ENCODE peak calls at places on chromosomes 16 and 17, in nine cellular contexts. D, H, R, A, F, Q, Z, N and K are unnamed samples.

GRCh38 chr16:2224183-2224486 is 744 bp downstream of the E4F1 start:
- DNase-seq in D (no peak), H (peak; percentile 42), R (no peak), A (no peak), F (no peak), Q (no peak), Z (no peak), N (no peak), K (no peak)

GRCh38 chr16:81483064-81483969 is 38.7 kb downstream of the CMIP start:
- DNase-seq in D (no peak), H (peak; percentile 67), R (no peak), A (no peak), F (no peak), Q (no peak), Z (no peak), N (no peak), K (no peak)

GRCh38 chr16:77472262-77472661 is 37.4 kb upstream of the ADAMTS18 start:
- DNase-seq in D (no peak), H (no peak), R (no peak), A (no peak), F (no peak), Q (no peak), Z (no peak), N (no peak), K (no peak)

GRCh38 chr17:7336240-7337175 is at the start of gene ACAP1:
- DNase-seq in D (peak; percentile 90), H (no peak), R (no peak), A (peak; percentile 77), F (peak; percentile 53), Q (no peak), Z (no peak), N (no peak), K (no peak)

GRCh38 chr17:30234954-30235353 is 543 bp downstream of the SLC6A4 start:
- DNase-seq in D (no peak), H (no peak), R (no peak), A (no peak), F (no peak), Q (no peak), Z (peak; percentile 19), N (no peak), K (peak; percentile 44)

GRCh38 chr17:10556301-10557005 is 7.0 kb upstream of the MYH2 start:
- DNase-seq in D (no peak), H (no peak), R (no peak), A (no peak), F (no peak), Q (no peak), Z (no peak), N (no peak), K (no peak)

GRCh38 chr17:38511126-38512108 is 83.2 kb downstream of the ARHGAP23 start:
- DNase-seq in D (no peak), H (peak; percentile 71), R (no peak), A (no peak), F (no peak), Q (no peak), Z (no peak), N (no peak), K (no peak)

GRCh38 chr16:86800914-86801313 is 222.6 kb downstream of the FOXL1 start:
- DNase-seq in D (no peak), H (no peak), R (no peak), A (no peak), F (no peak), Q (no peak), Z (no peak), N (no peak), K (no peak)

GRCh38 chr17:62807812-62808575 is at the start of gene MARCHF10:
- DNase-seq in D (no peak), H (no peak), R (peak; percentile 60), A (no peak), F (peak; percentile 28), Q (no peak), Z (no peak), N (peak; percentile 41), K (peak; percentile 79)

GRCh38 chr17:19648475-19649406 is at the start of gene ALDH3A2:
- DNase-seq in D (peak; percentile 95), H (peak; percentile 79), R (peak; percentile 90), A (peak; percentile 91), F (peak; percentile 97), Q (peak; percentile 99), Z (peak; percentile 68), N (peak; percentile 99), K (peak; percentile 95)

GRCh38 chr17:7296189-7296861 is 1.9 kb upstream of the YBX2 start:
- DNase-seq in D (peak; percentile 68), H (peak; percentile 74), R (peak; percentile 81), A (peak; percentile 53), F (peak; percentile 85), Q (peak; percentile 94), Z (no peak), N (peak; percentile 77), K (peak; percentile 94)

GRCh38 chr17:58531661-58532554 is 17.5 kb upstream of the MTMR4 start:
- DNase-seq in D (peak; percentile 73), H (peak; percentile 21), R (peak; percentile 62), A (peak; percentile 58), F (peak; percentile 68), Q (peak; percentile 80), Z (no peak), N (no peak), K (peak; percentile 90)

GRCh38 chr17:65785109-65785508 is 223.7 kb upstream of the AXIN2 start:
- DNase-seq in D (no peak), H (peak; percentile 97), R (no peak), A (no peak), F (no peak), Q (no peak), Z (no peak), N (no peak), K (no peak)

GRCh38 chr16:83989300-83989699 is 21.3 kb downstream of the NECAB2 start:
- DNase-seq in D (no peak), H (no peak), R (no peak), A (no peak), F (no peak), Q (no peak), Z (no peak), N (no peak), K (no peak)

GRCh38 chr17:7374353-7374752 is 6.5 kb upstream of the TNK1 start:
- DNase-seq in D (no peak), H (no peak), R (no peak), A (no peak), F (no peak), Q (no peak), Z (no peak), N (no peak), K (no peak)

GRCh38 chr16:87734644-87735043 is 31.1 kb downstream of the KLHDC4 start:
- DNase-seq in D (no peak), H (no peak), R (no peak), A (no peak), F (no peak), Q (no peak), Z (no peak), N (no peak), K (no peak)

DNA sequence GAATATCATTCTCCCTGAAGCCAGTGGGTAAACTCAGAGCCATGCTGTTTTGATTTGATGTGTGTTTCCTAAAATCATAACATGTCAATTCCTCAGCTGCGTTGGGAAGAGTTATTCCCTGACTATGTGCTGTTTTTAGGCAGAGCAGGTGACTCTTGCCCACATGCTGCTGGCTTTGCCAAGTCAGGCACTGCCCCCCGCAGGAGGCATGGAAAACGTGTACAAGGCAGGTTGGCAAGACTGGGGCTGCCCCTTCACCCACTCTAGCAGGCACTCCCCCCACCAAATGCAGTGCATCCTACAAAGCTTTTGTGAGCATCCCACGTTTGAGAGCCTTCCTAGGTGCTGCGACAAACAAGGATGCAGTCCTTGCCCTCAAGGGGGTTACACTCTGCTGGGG is 38.3 kb upstream of the NAT9 start:
- DNase-seq in D (no peak), H (no peak), R (no peak), A (no peak), F (no peak), Q (no peak), Z (no peak), N (no peak), K (no peak)
- H3K27ac ChIP-seq in D (no peak overlapping the region), H (no peak overlapping the region), R (no peak overlapping the region), A (no peak overlapping the region), F (no peak overlapping the region), Q (no peak overlapping the region), Z (no peak overlapping the region), N (no peak overlapping the region), K (no peak overlapping the region)

DNA sequence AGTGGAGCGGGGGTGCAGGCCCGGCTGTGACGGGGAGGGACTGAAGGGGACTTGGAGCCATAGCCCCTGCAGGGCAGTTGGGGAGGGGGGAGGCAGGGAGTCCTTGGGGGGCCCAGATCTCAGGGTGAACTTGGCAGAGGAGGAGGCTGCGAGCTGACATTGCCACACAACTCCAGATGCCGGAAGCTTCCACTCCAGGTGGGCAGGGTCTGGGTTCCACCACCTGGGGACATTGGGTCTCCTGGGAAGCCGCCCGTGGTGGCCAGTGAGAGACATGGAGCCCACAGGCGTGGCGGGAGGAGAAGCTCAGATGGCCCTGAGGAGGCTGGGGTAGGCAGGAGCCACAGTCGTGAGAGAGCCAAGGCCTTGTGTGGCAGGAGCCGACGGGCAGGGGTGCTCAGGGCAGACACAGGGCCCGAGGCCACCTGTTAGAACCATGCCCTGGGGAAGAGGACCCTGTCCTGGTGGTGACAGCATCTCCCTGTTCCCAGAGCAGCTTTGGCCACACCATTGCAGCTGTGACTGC is 18.2 kb upstream of the GAA start:
- DNase-seq in D (no peak), H (no peak), R (no peak), A (no peak), F (no peak), Q (no peak), Z (no peak), N (no peak), K (no peak)
- H3K4me3 ChIP-seq in D (no peak overlapping the region), H (no peak overlapping the region), R (no peak overlapping the region), A (no peak overlapping the region), F (no peak overlapping the region), Q (no peak overlapping the region), Z (no peak overlapping the region), N (no peak overlapping the region), K (no peak overlapping the region)

GRCh38 chr17:43961954-43962353 is 8.2 kb upstream of the PYY start:
- DNase-seq in D (peak; percentile 12), H (no peak), R (no peak), A (no peak), F (no peak), Q (no peak), Z (no peak), N (no peak), K (no peak)
- H3K27ac ChIP-seq in D (no peak overlapping the region), H (no peak overlapping the region), R (no peak overlapping the region), A (no peak overlapping the region), F (no peak overlapping the region), Q (no peak overlapping the region), Z (no peak overlapping the region), N (no peak overlapping the region), K (no peak overlapping the region)

GRCh38 chr17:50261051-50261915 is 13.0 kb upstream of the TMEM92 start:
- DNase-seq in D (no peak), H (no peak), R (no peak), A (no peak), F (no peak), Q (peak; percentile 59), Z (no peak), N (no peak), K (no peak)

GRCh38 chr17:50260501-50260911 is 13.8 kb upstream of the TMEM92 start:
- DNase-seq in D (no peak), H (no peak), R (no peak), A (no peak), F (no peak), Q (peak; percentile 65), Z (no peak), N (no peak), K (no peak)

GRCh38 chr17:50257574-50258224 is 16.6 kb upstream of the TMEM92 start:
- DNase-seq in D (no peak), H (no peak), R (no peak), A (no peak), F (no peak), Q (peak; percentile 65), Z (no peak), N (no peak), K (no peak)

GRCh38 chr17:50258647-50259483 is 15.4 kb upstream of the TMEM92 start:
- DNase-seq in D (no peak), H (peak; percentile 48), R (no peak), A (no peak), F (no peak), Q (peak; percentile 68), Z (no peak), N (no peak), K (no peak)

GRCh38 chr17:50259484-50260324 is 14.6 kb upstream of the TMEM92 start:
- DNase-seq in D (no peak), H (no peak), R (no peak), A (no peak), F (no peak), Q (peak; percentile 62), Z (no peak), N (no peak), K (no peak)
- H3K4me3 ChIP-seq in D (no peak overlapping the region), H (no peak overlapping the region), R (no peak overlapping the region), A (no peak overlapping the region), F (no peak overlapping the region), Q (no peak overlapping the region), Z (no peak overlapping the region), N (no peak overlapping the region), K (no peak overlapping the region)